ENCODE peak calls at places on chromosome 5, in ten cellular contexts. E, O, A, G, Q, L, I, N, M and P are unnamed samples.

GRCh38 chr5:138932171-138932810 is 57.2 kb upstream of the LRRTM2 start:
- DNase-seq in M (no peak), I (no peak), E (no peak), L (no peak), Q (no peak), O (no peak), G (no peak), A (no peak), N (no peak), P (no peak)

GRCh38 chr5:17216176-17216973 is 1.1 kb upstream of the BASP1 start:
- DNase-seq in M (peak), N (peak), E (peak), G (peak), O (peak), Q (peak), A (no peak), I (peak), L (peak), P (peak)

GRCh38 chr5:138601444-138601843 is 26.2 kb upstream of the HSPA9 start:
- DNase-seq in A (peak), I (no peak), N (no peak), O (no peak), E (no peak), Q (no peak), M (peak), G (no peak), L (no peak), P (no peak)

GRCh38 chr5:109690456-109691247 is 925 bp downstream of the MAN2A1 start:
- DNase-seq in G (peak), M (peak), I (peak), O (peak), E (peak), Q (peak), A (peak), L (peak), N (peak), P (peak)

GRCh38 chr5:135063511-135064234 is 29.6 kb upstream of the PITX1 start:
- DNase-seq in I (no peak), L (no peak), A (no peak), M (no peak), N (no peak), O (no peak), Q (no peak), G (no peak), E (no peak), P (peak)

GRCh38 chr5:180647465-180647864 is 1.9 kb downstream of the FLT4 start:
- DNase-seq in E (no peak), A (no peak), M (no peak), N (no peak), Q (no peak), I (no peak), L (no peak), O (no peak), G (no peak), P (no peak)

GRCh38 chr5:103472820-103473219 is 89.8 kb downstream of the NUDT12 start:
- DNase-seq in A (no peak), G (no peak), L (no peak), Q (no peak), E (peak), N (no peak), O (peak), M (peak), I (no peak), P (no peak)

GRCh38 chr5:83718195-83718825 is 2.3 kb downstream of the HAPLN1 start:
- DNase-seq in M (peak), E (peak), O (peak), N (no peak), A (no peak), Q (no peak), L (no peak), G (no peak), I (no peak), P (peak)

GRCh38 chr5:176151286-176151685 is 86.9 kb upstream of the SIMC1 start:
- DNase-seq in M (peak), O (no peak), I (no peak), N (no peak), G (no peak), A (no peak), Q (no peak), E (no peak), L (no peak), P (no peak)

GRCh38 chr5:145859451-145859850 is 13.4 kb downstream of the GRXCR2 start:
- DNase-seq in Q (no peak), M (no peak), L (no peak), I (no peak), A (no peak), G (no peak), O (no peak), E (no peak), N (no peak), P (no peak)

GRCh38 chr5:173997331-173997730 is 8.4 kb downstream of the C5orf47 start:
- DNase-seq in N (no peak), E (peak), O (no peak), M (no peak), A (no peak), Q (no peak), G (no peak), L (no peak), I (no peak), P (no peak)

GRCh38 chr5:122076669-122077450 is 1.2 kb downstream of the LOX start:
- DNase-seq in N (peak), E (peak), A (no peak), Q (peak), G (peak), O (peak), L (peak), M (peak), I (peak), P (peak)

GRCh38 chr5:15214010-15214409 is 286.0 kb upstream of the FBXL7 start:
- DNase-seq in M (no peak), E (no peak), G (no peak), L (no peak), Q (no peak), N (no peak), O (no peak), A (no peak), I (no peak), P (no peak)

GRCh38 chr5:24110019-24110615 is 534.7 kb downstream of the CDH10 start:
- DNase-seq in A (no peak), O (peak), L (no peak), E (no peak), G (no peak), Q (no peak), N (no peak), I (no peak), M (peak), P (no peak)

GRCh38 chr5:170159101-170159698 is 53.5 kb downstream of the FOXI1 start:
- DNase-seq in A (no peak), G (no peak), L (no peak), I (no peak), E (peak), O (no peak), Q (no peak), N (no peak), M (peak), P (no peak)

GRCh38 chr5:179840766-179841165 is 17.9 kb downstream of the MRNIP start:
- DNase-seq in Q (no peak), O (no peak), L (peak), A (no peak), M (peak), N (no peak), G (no peak), I (no peak), E (no peak), P (no peak)

GRCh38 chr5:173615884-173616576 is 420 bp downstream of the BOD1 start:
- DNase-seq in O (peak), Q (peak), L (peak), G (peak), I (peak), N (peak), A (peak), E (peak), M (peak), P (peak)

GRCh38 chr5:154485850-154486426 is 7.9 kb upstream of the HAND1 start:
- DNase-seq in E (no peak), Q (no peak), A (no peak), N (no peak), M (no peak), L (no peak), O (no peak), I (no peak), G (no peak), P (no peak)

GRCh38 chr5:68565427-68565826 is 349.9 kb downstream of the PIK3R1 start:
- DNase-seq in L (no peak), M (no peak), E (no peak), A (no peak), I (no peak), O (no peak), Q (no peak), N (no peak), G (no peak), P (no peak)

GRCh38 chr5:74042559-74043357 is 416.8 kb downstream of the ARHGEF28 start:
- DNase-seq in Q (no peak), A (no peak), E (peak), N (no peak), G (no peak), M (peak), I (no peak), O (no peak), L (no peak), P (no peak)

GRCh38 chr5:145975361-145976066 is 39.1 kb downstream of the SH3RF2 start:
- DNase-seq in L (no peak), G (no peak), A (no peak), E (peak), O (peak), I (no peak), M (peak), Q (no peak), N (peak), P (no peak)

GRCh38 chr5:137612576-137612975 is 113.5 kb upstream of the SPOCK1 start:
- DNase-seq in N (no peak), L (no peak), M (no peak), Q (no peak), I (no peak), O (no peak), E (no peak), G (no peak), A (no peak), P (no peak)